ENCODE peak calls at places on chromosomes 16 and 17, in five cellular contexts. E, I, N, B and U are unnamed samples.

GRCh38 chr16:1002399-1003161 is 21.0 kb downstream of the SOX8 start:
- DNase-seq in E (no peak), I (peak), N (no peak), B (no peak), U (no peak)

GRCh38 chr17:45246338-45246737 is 15.6 kb downstream of the SPATA32 start:
- DNase-seq in E (no peak), I (no peak), N (no peak), B (no peak), U (no peak)

GRCh38 chr17:65085397-65085796 is 28.9 kb upstream of the GNA13 start:
- DNase-seq in E (no peak), I (peak), N (peak), B (no peak), U (no peak)

GRCh38 chr16:79826732-79827514 is 226.4 kb upstream of the MAF start:
- DNase-seq in E (no peak), I (no peak), N (no peak), B (no peak), U (no peak)

GRCh38 chr16:4261557-4262172 is 11.2 kb downstream of the TFAP4 start:
- DNase-seq in E (no peak), I (peak), N (peak), B (no peak), U (no peak)

GRCh38 chr17:67221062-67221998 is 23.7 kb downstream of the HELZ start:
- DNase-seq in E (no peak), I (peak), N (peak), B (no peak), U (peak)

GRCh38 chr17:18041776-18042175 is 2.6 kb downstream of the GID4 start:
- DNase-seq in E (no peak), I (peak), N (no peak), B (no peak), U (no peak)

GRCh38 chr17:57915980-57916757 is 39.0 kb downstream of the CUEDC1 start:
- DNase-seq in E (no peak), I (no peak), N (no peak), B (no peak), U (peak)

GRCh38 chr16:84933774-84934571 is 77.4 kb downstream of the ZDHHC7 start:
- DNase-seq in E (peak), I (no peak), N (peak), B (no peak), U (peak)

GRCh38 chr16:58085171-58085570 is 44.0 kb downstream of the CFAP20 start:
- DNase-seq in E (no peak), I (no peak), N (no peak), B (no peak), U (no peak)

GRCh38 chr17:17387017-17387416 is 83.8 kb downstream of the NT5M start:
- DNase-seq in E (peak), I (no peak), N (no peak), B (no peak), U (no peak)

GRCh38 chr16:12083625-12084024 is 107.1 kb downstream of the SNX29 start:
- DNase-seq in E (no peak), I (no peak), N (no peak), B (no peak), U (no peak)

GRCh38 chr16:79598341-79599181 is 2.0 kb downstream of the MAF start:
- DNase-seq in E (peak), I (peak), N (peak), B (no peak), U (peak)

GRCh38 chr17:79552824-79553223 is 58.0 kb downstream of the RBFOX3 start:
- DNase-seq in E (no peak), I (no peak), N (no peak), B (no peak), U (no peak)

GRCh38 chr17:7835818-7836595 is 2.0 kb downstream of the KDM6B start:
- DNase-seq in E (peak), I (peak), N (no peak), B (no peak), U (peak)

GRCh38 chr16:57262841-57263584 is 18.0 kb downstream of the ARL2BP start:
- DNase-seq in E (peak), I (no peak), N (peak), B (no peak), U (no peak)

GRCh38 chr16:51896013-51896412 is 650.9 kb downstream of the TOX3 start:
- DNase-seq in E (no peak), I (no peak), N (no peak), B (no peak), U (no peak)

GRCh38 chr16:78324649-78325274 is 225.3 kb downstream of the WWOX start:
- DNase-seq in E (no peak), I (no peak), N (no peak), B (no peak), U (no peak)

GRCh38 chr17:67059372-67059771 is 15.0 kb downstream of the CACNG1 start:
- DNase-seq in E (no peak), I (no peak), N (no peak), B (no peak), U (no peak)

GRCh38 chr16:84088695-84089395 is 27.9 kb downstream of the MBTPS1 start:
- DNase-seq in E (no peak), I (peak), N (no peak), B (no peak), U (no peak)

GRCh38 chr17:39662551-39663339 is 2.4 kb upstream of the TCAP start:
- DNase-seq in E (no peak), I (no peak), N (no peak), B (no peak), U (peak)

GRCh38 chr17:40707720-40708119 is 4.2 kb upstream of the KRT24 start:
- DNase-seq in E (no peak), I (peak), N (no peak), B (no peak), U (peak)

GRCh38 chr16:2148714-2149629 is 547 bp downstream of the RAB26 start:
- DNase-seq in E (no peak), I (peak), N (no peak), B (no peak), U (peak)

GRCh38 chr17:61543786-61544415 is 47.1 kb downstream of the NACA2 start:
- DNase-seq in E (no peak), I (no peak), N (no peak), B (no peak), U (no peak)

GRCh38 chr16:74635303-74635702 is 28.4 kb upstream of the GLG1 start:
- DNase-seq in E (no peak), I (no peak), N (no peak), B (no peak), U (no peak)

GRCh38 chr16:55613578-55614333 is 42.0 kb upstream of the SLC6A2 start:
- DNase-seq in E (no peak), I (no peak), N (no peak), B (no peak), U (no peak)

GRCh38 chr16:50711862-50712567 is 18.6 kb downstream of the NOD2 start:
- DNase-seq in E (peak), I (no peak), N (no peak), B (no peak), U (peak)

GRCh38 chr16:87616556-87616955 is 14.2 kb downstream of the JPH3 start:
- DNase-seq in E (no peak), I (no peak), N (no peak), B (no peak), U (no peak)

GRCh38 chr17:15384142-15384803 is 42.9 kb upstream of the TEKT3 start:
- DNase-seq in E (no peak), I (no peak), N (peak), B (no peak), U (no peak)

GRCh38 chr16:6643083-6643686 is 689.5 kb upstream of the RBFOX1 start:
- DNase-seq in E (no peak), I (peak), N (peak), B (no peak), U (peak)

GRCh38 chr16:84314814-84315213 is 20.1 kb downstream of the WFDC1 start:
- DNase-seq in E (no peak), I (no peak), N (no peak), B (no peak), U (no peak)

GRCh38 chr16:67161595-67162058 is 1.9 kb downstream of the FBXL8 start:
- DNase-seq in E (peak), I (no peak), N (no peak), B (no peak), U (no peak)

GRCh38 chr17:12648498-12648897 is 17.2 kb upstream of the MYOCD start:
- DNase-seq in E (no peak), I (peak), N (no peak), B (no peak), U (no peak)

GRCh38 chr17:44007346-44008204 is 3.2 kb downstream of the NAGS start:
- DNase-seq in E (no peak), I (no peak), N (no peak), B (no peak), U (peak)

GRCh38 chr17:62862251-62862650 is 54.1 kb upstream of the MARCHF10 start:
- DNase-seq in E (no peak), I (no peak), N (no peak), B (no peak), U (no peak)

GRCh38 chr16:56284521-56284920 is 93.2 kb downstream of the GNAO1 start:
- DNase-seq in E (no peak), I (no peak), N (no peak), B (no peak), U (peak)

GRCh38 chr17:82282239-82283207 is 9.0 kb upstream of the CSNK1D start:
- DNase-seq in E (no peak), I (no peak), N (no peak), B (no peak), U (no peak)
- H3K4me3 ChIP-seq in E (no peak), I (no peak), N (no peak), B (no peak), U (no peak)

GRCh38 chr17:21001111-21001812 is 41.5 kb downstream of the USP22 start:
- DNase-seq in E (no peak), I (no peak), N (no peak), B (no peak), U (no peak)

GRCh38 chr17:21002309-21003006 is 40.4 kb downstream of the USP22 start:
- DNase-seq in E (no peak), I (no peak), N (no peak), B (no peak), U (no peak)

GRCh38 chr17:21003007-21003621 is 39.7 kb downstream of the USP22 start:
- DNase-seq in E (no peak), I (no peak), N (no peak), B (no peak), U (no peak)

GRCh38 chr17:20999841-21000532 is 42.8 kb downstream of the USP22 start:
- DNase-seq in E (no peak), I (no peak), N (no peak), B (no peak), U (no peak)

GRCh38 chr17:21001813-21002221 is 41.0 kb downstream of the USP22 start:
- DNase-seq in E (no peak), I (no peak), N (no peak), B (no peak), U (no peak)
- H3K27ac ChIP-seq in E (no peak), I (no peak), N (no peak), B (no peak), U (no peak)

DNA sequence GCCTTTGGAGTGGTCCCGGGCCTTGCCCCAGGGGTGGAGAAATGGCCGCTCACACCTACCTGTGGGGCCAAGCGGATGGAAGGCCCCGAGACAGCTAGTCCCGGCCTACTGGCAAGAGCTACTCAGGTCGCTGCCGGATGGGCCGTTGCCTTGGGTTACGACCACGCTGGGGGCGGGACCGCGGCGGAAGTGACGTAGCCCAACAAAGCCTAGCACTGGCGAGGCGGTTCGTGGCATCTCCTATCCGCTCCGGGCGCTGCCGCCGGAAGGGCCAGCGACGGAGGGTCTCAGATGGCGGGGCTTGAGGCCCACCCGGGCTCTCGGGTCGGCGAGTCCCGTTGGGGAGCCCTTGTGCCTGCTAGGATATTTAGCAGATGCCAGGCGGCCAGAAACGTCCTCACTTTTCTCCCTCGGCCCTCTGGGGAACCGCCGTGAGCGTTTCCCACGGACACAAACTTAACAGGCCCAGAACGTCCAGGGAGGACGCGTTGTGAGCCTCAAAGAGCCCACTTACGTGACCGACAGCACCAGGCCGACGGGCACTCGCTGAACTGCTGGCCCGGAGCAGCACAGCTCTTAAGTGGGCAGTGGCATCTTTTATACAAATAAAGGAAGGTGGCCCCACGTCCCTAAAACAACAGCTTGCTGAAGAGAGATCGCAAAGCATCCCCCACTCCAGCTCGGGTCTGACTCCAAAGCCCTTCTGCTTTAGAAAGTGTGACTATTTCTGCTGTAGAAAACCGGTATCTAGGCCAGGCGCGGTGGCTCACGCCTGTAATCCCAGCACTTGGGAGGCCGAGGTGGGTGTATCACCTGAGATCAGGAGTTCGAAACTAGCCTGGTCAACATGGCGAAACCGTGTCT is at the start of gene C16orf46:
- DNase-seq in E (peak), I (peak), N (peak), B (peak), U (peak)
- TF ChIP-seq POLR2A in E (peak), I (peak), N (peak), B (no peak), U (peak)

GRCh38 chr17:64024781-64025731 is 4.6 kb upstream of the ICAM2 start:
- DNase-seq in E (no peak), I (no peak), N (no peak), B (no peak), U (peak)

GRCh38 chr17:64028874-64029464 is 8.5 kb upstream of the ICAM2 start:
- DNase-seq in E (no peak), I (peak), N (peak), B (no peak), U (peak)

GRCh38 chr17:64024215-64024654 is 3.8 kb upstream of the ICAM2 start:
- DNase-seq in E (no peak), I (no peak), N (peak), B (no peak), U (no peak)

GRCh38 chr17:64022631-64023063 is 2.2 kb upstream of the ICAM2 start:
- DNase-seq in E (no peak), I (no peak), N (peak), B (no peak), U (peak)

GRCh38 chr17:64025732-64026294 is 5.4 kb upstream of the ICAM2 start:
- DNase-seq in E (peak), I (peak), N (peak), B (peak), U (peak)
- H3K4me3 ChIP-seq in E (no peak), I (peak), N (no peak), B (peak), U (no peak)

DNA sequence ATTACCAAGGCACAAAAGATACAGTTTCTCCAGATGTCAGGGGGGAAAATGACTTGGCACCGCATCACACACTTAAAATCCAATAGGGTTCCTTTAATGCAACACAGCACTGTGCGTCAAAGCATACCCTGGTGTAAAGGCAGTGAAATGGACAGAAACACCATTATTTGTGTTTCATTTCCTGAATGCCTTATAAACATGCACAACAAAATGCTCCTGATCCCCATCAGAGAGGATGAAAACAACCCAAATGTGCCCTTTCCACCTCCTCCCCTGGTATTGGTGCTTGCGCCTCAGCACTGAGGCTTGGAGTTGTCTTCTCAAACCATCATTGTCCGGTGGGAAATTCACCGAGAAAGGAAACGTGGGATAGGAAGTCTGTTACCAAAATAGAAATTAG is 829 bp downstream of the CDC27 start:
- DNase-seq in E (no peak), I (peak), N (no peak), B (no peak), U (no peak)
- H3K27ac ChIP-seq in E (peak), I (peak), N (peak), B (peak), U (peak)

GRCh38 chr17:34386925-34387550 is 24.0 kb upstream of the CCL1 start:
- DNase-seq in E (no peak), I (no peak), N (no peak), B (no peak), U (no peak)
- TF ChIP-seq POLR2A in E (no peak), I (no peak), N (no peak), B (no peak), U (no peak)